ENCODE peak calls at places on chromosomes 11 and 22, in five cellular contexts. One of them, this sample, is unnamed.

GRCh38 chr22:39316440-39317083 is 2.9 kb downstream of the RPL3 start:
- DNase-seq in endothelial cell of umbilical vein: peak; percentile 88
- DNase-seq in CD4-positive, alpha-beta memory T cell: peak; percentile 77
- DNase-seq in bronchial epithelial cell: peak; percentile 83
- DNase-seq in CD8-positive, alpha-beta memory T cell: peak; percentile 73
- DNase-seq in this sample: peak; percentile 70

GRCh38 chr22:17158176-17158567 is 905 bp downstream of the HDHD5 start:
- DNase-seq in CD4-positive, alpha-beta memory T cell: no peak
- DNase-seq in bronchial epithelial cell: no peak
- DNase-seq in CD8-positive, alpha-beta memory T cell: no peak
- DNase-seq in endothelial cell of umbilical vein: no peak
- DNase-seq in this sample: no peak

GRCh38 chr22:37045958-37046357 is 5.6 kb upstream of the KCTD17 start:
- DNase-seq in endothelial cell of umbilical vein: peak; percentile 42
- DNase-seq in CD4-positive, alpha-beta memory T cell: no peak
- DNase-seq in CD8-positive, alpha-beta memory T cell: no peak
- DNase-seq in bronchial epithelial cell: peak; percentile 18
- DNase-seq in this sample: no peak

GRCh38 chr22:23182289-23183106 is 2.2 kb downstream of the BCR start:
- DNase-seq in bronchial epithelial cell: peak; percentile 88
- DNase-seq in CD4-positive, alpha-beta memory T cell: peak; percentile 27
- DNase-seq in CD8-positive, alpha-beta memory T cell: peak; percentile 17
- DNase-seq in endothelial cell of umbilical vein: peak; percentile 68
- DNase-seq in this sample: no peak

GRCh38 chr11:19349340-19350025 is 108.7 kb upstream of the E2F8 start:
- DNase-seq in bronchial epithelial cell: no peak
- DNase-seq in CD8-positive, alpha-beta memory T cell: no peak
- DNase-seq in CD4-positive, alpha-beta memory T cell: no peak
- DNase-seq in endothelial cell of umbilical vein: no peak
- DNase-seq in this sample: no peak

GRCh38 chr22:43449205-43449830 is 37.5 kb downstream of the MPPED1 start:
- DNase-seq in CD4-positive, alpha-beta memory T cell: no peak
- DNase-seq in endothelial cell of umbilical vein: no peak
- DNase-seq in CD8-positive, alpha-beta memory T cell: no peak
- DNase-seq in bronchial epithelial cell: no peak
- DNase-seq in this sample: no peak

GRCh38 chr11:10699072-10699471 is 5.5 kb upstream of the IRAG1 start:
- DNase-seq in bronchial epithelial cell: no peak
- DNase-seq in CD4-positive, alpha-beta memory T cell: no peak
- DNase-seq in CD8-positive, alpha-beta memory T cell: no peak
- DNase-seq in endothelial cell of umbilical vein: no peak
- DNase-seq in this sample: no peak

GRCh38 chr11:35619030-35619753 is 932 bp downstream of the FJX1 start:
- DNase-seq in endothelial cell of umbilical vein: peak; percentile 69
- DNase-seq in CD4-positive, alpha-beta memory T cell: peak; percentile 10
- DNase-seq in bronchial epithelial cell: peak; percentile 22
- DNase-seq in CD8-positive, alpha-beta memory T cell: no peak
- DNase-seq in this sample: peak; percentile 62

GRCh38 chr11:7450836-7451235 is 34.5 kb upstream of the OLFML1 start:
- DNase-seq in endothelial cell of umbilical vein: no peak
- DNase-seq in bronchial epithelial cell: no peak
- DNase-seq in CD8-positive, alpha-beta memory T cell: no peak
- DNase-seq in CD4-positive, alpha-beta memory T cell: no peak
- DNase-seq in this sample: no peak

GRCh38 chr11:7451520-7451919 is 33.8 kb upstream of the OLFML1 start:
- DNase-seq in CD8-positive, alpha-beta memory T cell: no peak
- DNase-seq in bronchial epithelial cell: no peak
- DNase-seq in endothelial cell of umbilical vein: no peak
- DNase-seq in CD4-positive, alpha-beta memory T cell: no peak
- DNase-seq in this sample: no peak

GRCh38 chr11:7449841-7450214 is 35.5 kb upstream of the OLFML1 start:
- DNase-seq in endothelial cell of umbilical vein: no peak
- DNase-seq in CD4-positive, alpha-beta memory T cell: no peak
- DNase-seq in CD8-positive, alpha-beta memory T cell: no peak
- DNase-seq in bronchial epithelial cell: peak; percentile 46
- DNase-seq in this sample: no peak

GRCh38 chr11:7449196-7449840 is 36.0 kb upstream of the OLFML1 start:
- DNase-seq in CD8-positive, alpha-beta memory T cell: no peak
- DNase-seq in endothelial cell of umbilical vein: no peak
- DNase-seq in CD4-positive, alpha-beta memory T cell: no peak
- DNase-seq in bronchial epithelial cell: no peak
- DNase-seq in this sample: no peak

DNA sequence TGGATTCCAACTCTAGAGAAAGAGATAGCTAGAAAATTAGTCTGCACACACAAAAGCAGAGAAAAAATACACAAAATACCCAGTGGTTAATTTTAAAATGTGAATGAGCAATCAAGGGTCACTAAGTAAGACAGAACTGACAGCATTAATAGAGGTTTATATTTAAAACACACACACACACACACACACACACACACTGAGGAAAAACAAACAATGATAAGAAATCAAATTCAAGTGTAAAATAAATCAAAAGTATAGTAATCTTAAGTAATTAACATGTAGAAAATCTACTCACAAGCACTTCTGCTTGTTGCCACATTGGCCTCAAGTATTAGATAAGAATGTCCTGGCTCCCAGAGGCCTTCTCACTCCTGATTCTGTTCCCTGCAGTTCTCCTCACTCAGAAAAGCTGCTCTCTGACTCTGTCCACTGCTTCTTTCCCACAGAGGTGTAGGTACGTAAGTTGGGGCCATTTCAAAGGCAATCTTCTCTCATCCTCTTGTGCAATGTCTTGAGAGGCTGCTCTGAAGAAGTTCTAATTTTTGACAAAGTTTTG is 33.3 kb upstream of the OLFML1 start:
- DNase-seq in bronchial epithelial cell: no peak
- DNase-seq in endothelial cell of umbilical vein: no peak
- DNase-seq in CD8-positive, alpha-beta memory T cell: no peak
- DNase-seq in CD4-positive, alpha-beta memory T cell: no peak
- DNase-seq in this sample: no peak
- H3K27me3 ChIP-seq in bronchial epithelial cell: no peaks in the 10 kb centered on the region
- H3K27me3 ChIP-seq in endothelial cell of umbilical vein: no peaks in the 10 kb centered on the region
- H3K27me3 ChIP-seq in CD8-positive, alpha-beta memory T cell: no peaks in the 10 kb centered on the region
- H3K27me3 ChIP-seq in CD4-positive, alpha-beta memory T cell: no peaks in the 10 kb centered on the region
- H3K27me3 ChIP-seq in this sample: no peaks in the 10 kb centered on the region

GRCh38 chr11:113014731-113015455 is 53.7 kb downstream of the NCAM1 start:
- DNase-seq in CD4-positive, alpha-beta memory T cell: no peak
- DNase-seq in CD8-positive, alpha-beta memory T cell: no peak
- DNase-seq in bronchial epithelial cell: peak; percentile 11
- DNase-seq in endothelial cell of umbilical vein: no peak
- DNase-seq in this sample: no peak
- H3K4me3 ChIP-seq in CD4-positive, alpha-beta memory T cell: no peak overlapping the region
- H3K4me3 ChIP-seq in CD8-positive, alpha-beta memory T cell: no peak overlapping the region
- H3K4me3 ChIP-seq in bronchial epithelial cell: no peak overlapping the region
- H3K4me3 ChIP-seq in endothelial cell of umbilical vein: no peak overlapping the region
- H3K4me3 ChIP-seq in this sample: no peak overlapping the region

DNA sequence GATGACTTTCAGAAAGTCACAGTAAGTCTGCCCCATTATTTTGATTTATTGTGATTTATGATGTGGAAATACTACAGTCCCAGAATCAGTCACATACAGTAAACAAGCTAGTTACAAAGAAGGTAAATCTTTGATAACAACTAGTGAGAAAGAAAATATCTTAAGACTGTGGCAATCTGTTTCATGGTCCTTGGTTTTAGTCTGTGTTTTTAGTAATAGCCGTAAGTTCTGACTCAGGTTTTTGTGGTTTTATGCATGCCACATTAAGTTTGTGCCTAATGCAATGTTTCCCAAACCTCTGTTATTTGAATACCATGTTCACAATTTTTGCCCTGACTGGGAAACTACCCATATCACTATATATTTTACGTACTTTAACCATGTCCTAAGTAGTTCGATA is 6.7 kb downstream of the CEP295 start:
- DNase-seq in CD4-positive, alpha-beta memory T cell: no peak
- DNase-seq in endothelial cell of umbilical vein: no peak
- DNase-seq in CD8-positive, alpha-beta memory T cell: no peak
- DNase-seq in bronchial epithelial cell: no peak
- DNase-seq in this sample: no peak
- H3K27me3 ChIP-seq in CD4-positive, alpha-beta memory T cell: no peaks in the 10 kb centered on the region
- H3K27me3 ChIP-seq in endothelial cell of umbilical vein: no peaks in the 10 kb centered on the region
- H3K27me3 ChIP-seq in CD8-positive, alpha-beta memory T cell: no peaks in the 10 kb centered on the region
- H3K27me3 ChIP-seq in bronchial epithelial cell: no peaks in the 10 kb centered on the region
- H3K27me3 ChIP-seq in this sample: no peaks in the 10 kb centered on the region

DNA sequence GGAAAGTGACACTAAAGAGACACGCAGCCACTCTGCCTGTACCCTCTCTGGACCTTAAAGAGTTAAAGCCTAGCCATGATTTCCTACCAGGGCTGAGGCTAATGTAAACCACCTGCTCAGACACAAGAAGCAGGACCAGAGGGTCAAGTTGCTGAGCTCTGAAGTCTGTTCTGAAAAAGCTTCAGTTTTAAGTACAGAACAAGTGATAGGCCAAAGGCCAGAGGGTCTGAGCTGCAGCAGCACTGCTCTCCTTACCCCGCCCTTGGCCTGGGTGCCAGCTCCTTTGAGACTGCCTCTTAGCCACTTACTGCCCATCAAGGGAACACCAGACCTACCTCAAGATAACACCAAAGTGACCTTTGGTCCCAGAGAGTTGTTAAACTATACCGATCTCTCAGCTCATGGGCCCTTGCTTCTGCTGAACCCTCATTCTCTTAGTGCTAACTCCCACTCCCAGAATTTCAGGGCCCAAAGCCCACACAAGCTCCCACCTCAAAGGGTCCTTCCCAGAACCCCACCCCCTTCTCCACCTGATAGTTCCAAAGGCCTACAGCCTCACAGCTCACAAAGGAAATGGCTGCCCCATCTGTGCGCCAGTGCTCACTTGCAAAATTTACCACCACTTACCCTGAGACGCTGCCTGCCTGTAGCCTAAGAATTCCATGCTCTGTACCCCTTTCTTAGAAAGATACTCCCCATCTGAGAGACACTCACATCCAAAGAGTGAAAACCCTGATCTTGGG is 40.6 kb downstream of the IL18BP start:
- DNase-seq in CD4-positive, alpha-beta memory T cell: no peak
- DNase-seq in bronchial epithelial cell: no peak
- DNase-seq in CD8-positive, alpha-beta memory T cell: no peak
- DNase-seq in endothelial cell of umbilical vein: peak; percentile 17
- DNase-seq in this sample: no peak
- H3K4me3 ChIP-seq in CD4-positive, alpha-beta memory T cell: peak overlapping the region; percentile 79
- H3K4me3 ChIP-seq in bronchial epithelial cell: no peak overlapping the region
- H3K4me3 ChIP-seq in CD8-positive, alpha-beta memory T cell: peak overlapping the region; percentile 68
- H3K4me3 ChIP-seq in endothelial cell of umbilical vein: peak overlapping the region; percentile 58
- H3K4me3 ChIP-seq in this sample: no peak overlapping the region

GRCh38 chr22:20573176-20573829 is 65.9 kb downstream of the MED15 start:
- DNase-seq in endothelial cell of umbilical vein: no peak
- DNase-seq in bronchial epithelial cell: no peak
- DNase-seq in CD4-positive, alpha-beta memory T cell: no peak
- DNase-seq in CD8-positive, alpha-beta memory T cell: no peak
- DNase-seq in this sample: no peak

GRCh38 chr22:20572132-20572802 is 64.9 kb downstream of the MED15 start:
- DNase-seq in bronchial epithelial cell: no peak
- DNase-seq in CD8-positive, alpha-beta memory T cell: no peak
- DNase-seq in CD4-positive, alpha-beta memory T cell: no peak
- DNase-seq in endothelial cell of umbilical vein: no peak
- DNase-seq in this sample: no peak

GRCh38 chr22:20569059-20570058 is 61.9 kb downstream of the MED15 start:
- DNase-seq in CD4-positive, alpha-beta memory T cell: peak; percentile 93
- DNase-seq in endothelial cell of umbilical vein: no peak
- DNase-seq in CD8-positive, alpha-beta memory T cell: peak; percentile 77
- DNase-seq in bronchial epithelial cell: peak; percentile 91
- DNase-seq in this sample: no peak

GRCh38 chr22:20571531-20572007 is 64.2 kb downstream of the MED15 start:
- DNase-seq in bronchial epithelial cell: no peak
- DNase-seq in endothelial cell of umbilical vein: peak; percentile 42
- DNase-seq in CD8-positive, alpha-beta memory T cell: peak; percentile 56
- DNase-seq in CD4-positive, alpha-beta memory T cell: peak; percentile 64
- DNase-seq in this sample: peak; percentile 78

GRCh38 chr22:20571078-20571503 is 63.7 kb downstream of the MED15 start:
- DNase-seq in endothelial cell of umbilical vein: no peak
- DNase-seq in bronchial epithelial cell: no peak
- DNase-seq in CD8-positive, alpha-beta memory T cell: peak; percentile 17
- DNase-seq in CD4-positive, alpha-beta memory T cell: no peak
- DNase-seq in this sample: no peak
- H3K27me3 ChIP-seq in endothelial cell of umbilical vein: no peaks in the 10 kb centered on the region
- H3K27me3 ChIP-seq in bronchial epithelial cell: no peaks in the 10 kb centered on the region
- H3K27me3 ChIP-seq in CD8-positive, alpha-beta memory T cell: no peaks in the 10 kb centered on the region
- H3K27me3 ChIP-seq in CD4-positive, alpha-beta memory T cell: no peaks in the 10 kb centered on the region
- H3K27me3 ChIP-seq in this sample: no peaks in the 10 kb centered on the region

DNA sequence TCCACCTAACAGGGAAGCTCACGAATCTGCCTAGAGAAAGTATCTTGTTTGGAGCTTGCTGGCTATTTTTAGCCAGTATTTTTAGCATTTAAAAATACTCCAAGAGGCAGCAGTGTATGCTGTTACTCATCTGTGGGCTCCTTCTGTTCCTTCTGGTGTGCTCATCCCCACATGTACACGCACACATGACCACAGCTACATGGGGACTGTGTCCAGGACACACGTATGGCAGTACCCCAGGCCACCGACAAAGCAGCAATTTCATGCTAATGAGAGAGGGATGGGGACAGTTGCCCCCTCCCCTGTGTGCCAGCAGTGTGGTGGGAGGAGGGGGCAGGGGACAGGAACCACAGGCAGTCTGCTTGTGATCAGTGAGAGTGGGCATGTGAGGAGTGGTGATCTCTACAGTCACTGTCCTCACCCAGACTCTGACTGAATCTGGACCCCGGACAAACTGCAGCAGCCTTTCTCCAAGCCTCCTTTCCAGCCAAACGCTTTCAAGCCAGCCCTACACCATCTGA is 16.4 kb downstream of the USP2 start:
- DNase-seq in CD8-positive, alpha-beta memory T cell: no peak
- DNase-seq in bronchial epithelial cell: no peak
- DNase-seq in endothelial cell of umbilical vein: no peak
- DNase-seq in CD4-positive, alpha-beta memory T cell: no peak
- DNase-seq in this sample: no peak
- H3K4me3 ChIP-seq in CD8-positive, alpha-beta memory T cell: no peak overlapping the region
- H3K4me3 ChIP-seq in bronchial epithelial cell: no peak overlapping the region
- H3K4me3 ChIP-seq in endothelial cell of umbilical vein: no peak overlapping the region
- H3K4me3 ChIP-seq in CD4-positive, alpha-beta memory T cell: no peak overlapping the region
- H3K4me3 ChIP-seq in this sample: no peak overlapping the region

GRCh38 chr11:12695221-12695794 is 21.1 kb downstream of the TEAD1 start:
- DNase-seq in CD4-positive, alpha-beta memory T cell: no peak
- DNase-seq in bronchial epithelial cell: no peak
- DNase-seq in endothelial cell of umbilical vein: no peak
- DNase-seq in CD8-positive, alpha-beta memory T cell: no peak
- DNase-seq in this sample: peak; percentile 37
- H3K27me3 ChIP-seq in CD4-positive, alpha-beta memory T cell: peaks cover 16% of the 10 kb centered on the region
- H3K27me3 ChIP-seq in bronchial epithelial cell: no peaks in the 10 kb centered on the region
- H3K27me3 ChIP-seq in endothelial cell of umbilical vein: no peaks in the 10 kb centered on the region
- H3K27me3 ChIP-seq in CD8-positive, alpha-beta memory T cell: peaks cover 8% of the 10 kb centered on the region
- H3K27me3 ChIP-seq in this sample: no peaks in the 10 kb centered on the region

DNA sequence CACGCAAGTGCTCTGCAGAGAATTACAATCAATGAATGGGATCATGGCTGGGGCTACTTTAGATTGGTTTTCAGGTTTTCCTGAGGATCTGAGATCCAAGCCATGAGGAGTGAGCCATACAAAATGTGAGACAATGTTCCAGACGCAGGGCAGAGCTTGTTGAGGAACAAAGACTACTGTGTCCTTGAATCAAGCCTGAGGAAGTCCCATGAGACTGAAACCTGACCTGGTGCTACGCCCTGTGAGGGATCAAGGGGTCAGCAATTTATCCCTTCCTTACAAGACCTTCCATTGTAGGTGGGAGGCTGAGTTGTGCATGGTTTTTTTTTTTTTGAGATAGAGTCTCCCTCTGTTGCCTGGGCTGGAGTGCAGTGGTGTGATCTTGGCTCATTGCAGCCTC is 2.1 kb downstream of the INCENP start:
- DNase-seq in endothelial cell of umbilical vein: no peak
- DNase-seq in bronchial epithelial cell: no peak
- DNase-seq in CD8-positive, alpha-beta memory T cell: no peak
- DNase-seq in CD4-positive, alpha-beta memory T cell: no peak
- DNase-seq in this sample: peak; percentile 79
- H3K4me3 ChIP-seq in endothelial cell of umbilical vein: no peak overlapping the region
- H3K4me3 ChIP-seq in bronchial epithelial cell: no peak overlapping the region
- H3K4me3 ChIP-seq in CD8-positive, alpha-beta memory T cell: no peak overlapping the region
- H3K4me3 ChIP-seq in CD4-positive, alpha-beta memory T cell: no peak overlapping the region
- H3K4me3 ChIP-seq in this sample: peak overlapping the region; percentile 97